ENCODE peak calls at places on chromosome 12, in eight cellular contexts. F is mesenchymal stem cell, G is IMR-90, C is GM12878, S is lower lobe of right lung, N is transverse colon, Q is OCI-LY7, E is adrenal gland. L is an unnamed sample. For H3K4me1, the result is how much of the 10 kb centered on the place peaks cover.

GRCh38 chr12:88509347-88509746 is 70.9 kb downstream of the KITLG start:
- DNase-seq in F (no peak), G (peak), C (no peak), S (no peak), N (no peak), Q (no peak), E (no peak), L (no peak)

GRCh38 chr12:1500095-1500801 is 94.1 kb downstream of the FBXL14 start:
- DNase-seq in F (peak), G (peak), C (no peak), S (no peak), N (no peak), Q (no peak), E (peak), L (peak)

GRCh38 chr12:124399622-124400021 is 104.7 kb downstream of the RFLNA start:
- DNase-seq in F (peak), G (no peak), C (no peak), S (no peak), N (peak), Q (peak), E (no peak), L (no peak)

GRCh38 chr12:4518106-4518728 is 20.5 kb upstream of the RAD51AP1 start:
- DNase-seq in F (peak), G (peak), C (no peak), S (no peak), N (no peak), Q (no peak), E (no peak), L (no peak)

GRCh38 chr12:103326190-103326589 is 169.6 kb downstream of the C12orf42 start:
- DNase-seq in F (no peak), G (no peak), C (no peak), S (no peak), N (no peak), Q (peak), E (no peak), L (no peak)

GRCh38 chr12:31590730-31591307 is at the start of gene DENND5B:
- DNase-seq in F (peak), G (peak), C (no peak), S (peak), N (peak), Q (peak), E (peak), L (peak)

GRCh38 chr12:88300931-88301330 is 158.8 kb downstream of the TMTC3 start:
- DNase-seq in F (peak), G (peak), C (no peak), S (no peak), N (no peak), Q (no peak), E (no peak), L (no peak)

GRCh38 chr12:96014932-96015599 is 18.9 kb upstream of the HAL start:
- DNase-seq in F (no peak), G (peak), C (no peak), S (no peak), N (no peak), Q (no peak), E (no peak), L (no peak)

GRCh38 chr12:108838194-108839010 is 19.0 kb downstream of the SSH1 start:
- DNase-seq in F (peak), G (peak), C (peak), S (peak), N (peak), Q (no peak), E (peak), L (peak)

GRCh38 chr12:117124421-117125274 is 25.4 kb upstream of the TESC start:
- DNase-seq in F (peak), G (no peak), C (no peak), S (no peak), N (no peak), Q (no peak), E (no peak), L (no peak)

GRCh38 chr12:131041216-131041967 is 87.7 kb downstream of the ADGRD1 start:
- DNase-seq in F (no peak), G (no peak), C (no peak), S (peak), N (no peak), Q (no peak), E (no peak), L (no peak)
- H3K27ac ChIP-seq in F (no peak), G (no peak), C (no peak), S (no peak), N (no peak), Q (no peak), E (no peak), L (no peak)

GRCh38 chr12:120841525-120841924 is 62.6 kb downstream of the SPPL3 start:
- DNase-seq in F (no peak), G (no peak), C (no peak), S (no peak), N (no peak), Q (no peak), E (no peak), L (no peak)

GRCh38 chr12:120844297-120844696 is 59.9 kb downstream of the SPPL3 start:
- DNase-seq in F (no peak), G (no peak), C (no peak), S (no peak), N (no peak), Q (no peak), E (no peak), L (no peak)

GRCh38 chr12:120842595-120842994 is 61.6 kb downstream of the SPPL3 start:
- DNase-seq in F (no peak), G (peak), C (no peak), S (no peak), N (no peak), Q (no peak), E (no peak), L (no peak)

GRCh38 chr12:120844768-120845449 is 59.2 kb downstream of the SPPL3 start:
- DNase-seq in F (no peak), G (no peak), C (no peak), S (no peak), N (no peak), Q (no peak), E (no peak), L (no peak)

GRCh38 chr12:120843472-120843871 is 60.7 kb downstream of the SPPL3 start:
- DNase-seq in F (no peak), G (no peak), C (no peak), S (no peak), N (no peak), Q (no peak), E (no peak), L (no peak)
- H3K4me1 ChIP-seq in F (under half), G (under half), C (under half), S (under half), N (under half), Q (under half), E (under half), L (half or more)

GRCh38 chr12:46005823-46006222 is 15.4 kb upstream of the SCAF11 start:
- DNase-seq in F (no peak), G (no peak), C (no peak), S (no peak), N (no peak), Q (no peak), E (no peak), L (no peak)
- H3K27ac ChIP-seq in F (no peak), G (no peak), C (no peak), S (no peak), N (no peak), Q (no peak), E (no peak), L (no peak)

GRCh38 chr12:122127839-122128238 is 46.2 kb downstream of the IL31 start:
- DNase-seq in F (no peak), G (no peak), C (no peak), S (no peak), N (no peak), Q (no peak), E (no peak), L (no peak)
- H3K4me1 ChIP-seq in F (under half), G (under half), C (under half), S (under half), N (under half), Q (under half), E (under half), L (half or more)

GRCh38 chr12:115208098-115208497 is 524.1 kb upstream of the TBX3 start:
- DNase-seq in F (no peak), G (no peak), C (no peak), S (no peak), N (no peak), Q (no peak), E (no peak), L (no peak)

GRCh38 chr12:115203661-115204060 is 519.7 kb upstream of the TBX3 start:
- DNase-seq in F (no peak), G (peak), C (no peak), S (no peak), N (no peak), Q (no peak), E (no peak), L (no peak)

GRCh38 chr12:115205755-115206308 is 521.9 kb upstream of the TBX3 start:
- DNase-seq in F (no peak), G (no peak), C (no peak), S (no peak), N (no peak), Q (no peak), E (peak), L (no peak)

GRCh38 chr12:115207216-115207915 is 523.4 kb upstream of the TBX3 start:
- DNase-seq in F (no peak), G (no peak), C (no peak), S (no peak), N (no peak), Q (no peak), E (no peak), L (no peak)

DNA sequence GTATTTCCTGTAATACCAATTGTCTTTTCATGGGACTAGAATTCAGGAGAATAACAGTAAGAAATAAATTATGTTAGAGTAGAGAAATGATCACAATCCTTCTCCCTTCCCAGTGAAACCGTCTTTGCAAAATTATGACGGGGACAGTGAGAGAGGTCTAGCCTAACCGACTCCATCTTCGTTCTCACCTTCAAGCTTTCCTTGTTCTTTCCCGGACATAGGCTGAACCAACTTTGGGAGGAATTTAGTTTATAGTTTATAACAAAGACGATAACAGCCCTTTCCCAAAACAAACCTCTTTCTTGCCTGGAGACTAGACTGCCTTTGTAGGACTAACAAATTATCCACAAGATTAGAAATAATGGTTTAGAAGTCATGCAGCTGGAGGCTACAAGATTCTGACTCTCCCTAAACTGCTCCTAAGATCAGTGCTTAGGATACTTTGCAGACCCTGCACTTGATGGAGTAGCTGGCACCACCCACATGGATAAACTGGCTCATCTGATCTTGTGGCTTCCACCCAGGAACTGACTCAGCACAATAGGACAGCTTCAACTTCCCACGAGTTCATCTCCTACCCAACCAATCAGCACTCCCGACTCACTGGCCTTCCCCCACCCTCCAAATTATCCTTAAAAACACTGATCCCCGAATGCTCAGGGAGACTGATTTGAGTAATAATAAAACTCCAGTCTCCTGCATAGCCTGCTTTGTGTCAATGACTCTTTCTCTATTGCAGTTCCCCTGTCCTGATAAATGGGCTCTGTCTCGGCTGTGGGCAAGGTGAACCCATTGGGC is 521.2 kb upstream of the TBX3 start:
- DNase-seq in F (peak), G (peak), C (no peak), S (no peak), N (no peak), Q (no peak), E (peak), L (no peak)
- H3K27ac ChIP-seq in F (no peak), G (no peak), C (no peak), S (no peak), N (no peak), Q (no peak), E (peak), L (no peak)

DNA sequence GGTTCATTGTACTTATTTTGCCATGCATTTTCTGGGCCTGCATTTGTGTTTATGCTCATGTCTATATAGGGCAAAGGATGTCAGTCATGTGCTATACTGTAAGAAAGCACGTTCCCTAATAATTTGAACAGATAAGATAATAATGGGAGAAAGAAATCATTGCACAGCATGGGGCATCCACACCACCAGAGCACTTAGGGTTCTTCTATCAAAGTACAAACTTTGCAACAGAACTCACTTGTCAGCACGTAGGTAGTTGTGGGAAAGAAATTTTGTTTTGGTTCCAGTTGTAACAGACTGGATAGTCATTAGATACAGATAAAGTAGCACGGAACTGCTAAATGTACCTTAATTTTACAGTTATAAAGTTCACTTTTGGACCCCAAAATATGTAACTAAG is 10.1 kb downstream of the PPP1CC start:
- DNase-seq in F (no peak), G (no peak), C (no peak), S (no peak), N (no peak), Q (no peak), E (no peak), L (no peak)
- H3K4me1 ChIP-seq in F (under half), G (under half), C (under half), S (under half), N (under half), Q (under half), E (half or more), L (under half)